ENCODE peak calls at places on chromosomes 12 and 14, in eight cellular contexts. One of them, this sample, is unnamed.

GRCh38 chr14:99273724-99274345 is 1.8 kb upstream of the BCL11B start:
- DNase-seq in CD4-positive, CD25-positive, alpha-beta regulatory T cell: peak; percentile 54
- DNase-seq in activated T-helper 1 cell treated with anti-CD3 and anti-CD28 coated beads, Interleukin-2, amount 50 U/mL, for 16 hours: no peak
- DNase-seq in GM04504: no peak
- DNase-seq in KBM-7: no peak
- DNase-seq in stimulated activated CD4-positive, alpha-beta T cell treated with anti-CD3 and anti-CD28 coated beads, Interleukin-2, amount 100 ng/mL, for 48 hours: peak; percentile 43
- DNase-seq in effector memory CD4-positive, alpha-beta T cell: no peak
- DNase-seq in suprapubic skin: peak; percentile 74
- DNase-seq in this sample: no peak

GRCh38 chr14:31300883-31301282 is 93.3 kb upstream of the HECTD1 start:
- DNase-seq in CD4-positive, CD25-positive, alpha-beta regulatory T cell: no peak
- DNase-seq in activated T-helper 1 cell treated with anti-CD3 and anti-CD28 coated beads, Interleukin-2, amount 50 U/mL, for 16 hours: no peak
- DNase-seq in GM04504: no peak
- DNase-seq in KBM-7: no peak
- DNase-seq in stimulated activated CD4-positive, alpha-beta T cell treated with anti-CD3 and anti-CD28 coated beads, Interleukin-2, amount 100 ng/mL, for 48 hours: no peak
- DNase-seq in effector memory CD4-positive, alpha-beta T cell: no peak
- DNase-seq in suprapubic skin: no peak
- DNase-seq in this sample: no peak

GRCh38 chr14:80692903-80693302 is 248.6 kb downstream of the CEP128 start:
- DNase-seq in CD4-positive, CD25-positive, alpha-beta regulatory T cell: no peak
- DNase-seq in activated T-helper 1 cell treated with anti-CD3 and anti-CD28 coated beads, Interleukin-2, amount 50 U/mL, for 16 hours: no peak
- DNase-seq in GM04504: no peak
- DNase-seq in KBM-7: no peak
- DNase-seq in stimulated activated CD4-positive, alpha-beta T cell treated with anti-CD3 and anti-CD28 coated beads, Interleukin-2, amount 100 ng/mL, for 48 hours: no peak
- DNase-seq in effector memory CD4-positive, alpha-beta T cell: no peak
- DNase-seq in suprapubic skin: no peak
- DNase-seq in this sample: no peak

GRCh38 chr12:103169-103981 is 36.8 kb downstream of the IQSEC3 start:
- DNase-seq in CD4-positive, CD25-positive, alpha-beta regulatory T cell: no peak
- DNase-seq in activated T-helper 1 cell treated with anti-CD3 and anti-CD28 coated beads, Interleukin-2, amount 50 U/mL, for 16 hours: no peak
- DNase-seq in GM04504: no peak
- DNase-seq in KBM-7: no peak
- DNase-seq in stimulated activated CD4-positive, alpha-beta T cell treated with anti-CD3 and anti-CD28 coated beads, Interleukin-2, amount 100 ng/mL, for 48 hours: no peak
- DNase-seq in effector memory CD4-positive, alpha-beta T cell: no peak
- DNase-seq in suprapubic skin: no peak
- DNase-seq in this sample: no peak

GRCh38 chr12:42633594-42633993 is 44.0 kb upstream of the PRICKLE1 start:
- DNase-seq in CD4-positive, CD25-positive, alpha-beta regulatory T cell: no peak
- DNase-seq in activated T-helper 1 cell treated with anti-CD3 and anti-CD28 coated beads, Interleukin-2, amount 50 U/mL, for 16 hours: no peak
- DNase-seq in GM04504: no peak
- DNase-seq in KBM-7: no peak
- DNase-seq in stimulated activated CD4-positive, alpha-beta T cell treated with anti-CD3 and anti-CD28 coated beads, Interleukin-2, amount 100 ng/mL, for 48 hours: no peak
- DNase-seq in effector memory CD4-positive, alpha-beta T cell: no peak
- DNase-seq in suprapubic skin: no peak
- DNase-seq in this sample: no peak

GRCh38 chr12:74985986-74986319 is 223.7 kb downstream of the KCNC2 start:
- DNase-seq in CD4-positive, CD25-positive, alpha-beta regulatory T cell: no peak
- DNase-seq in activated T-helper 1 cell treated with anti-CD3 and anti-CD28 coated beads, Interleukin-2, amount 50 U/mL, for 16 hours: no peak
- DNase-seq in GM04504: no peak
- DNase-seq in KBM-7: no peak
- DNase-seq in stimulated activated CD4-positive, alpha-beta T cell treated with anti-CD3 and anti-CD28 coated beads, Interleukin-2, amount 100 ng/mL, for 48 hours: no peak
- DNase-seq in effector memory CD4-positive, alpha-beta T cell: no peak
- DNase-seq in suprapubic skin: no peak
- DNase-seq in this sample: no peak

GRCh38 chr14:24353551-24354529 is 14.0 kb upstream of the RIPK3 start:
- DNase-seq in CD4-positive, CD25-positive, alpha-beta regulatory T cell: no peak
- DNase-seq in activated T-helper 1 cell treated with anti-CD3 and anti-CD28 coated beads, Interleukin-2, amount 50 U/mL, for 16 hours: no peak
- DNase-seq in GM04504: peak; percentile 37
- DNase-seq in KBM-7: no peak
- DNase-seq in stimulated activated CD4-positive, alpha-beta T cell treated with anti-CD3 and anti-CD28 coated beads, Interleukin-2, amount 100 ng/mL, for 48 hours: no peak
- DNase-seq in effector memory CD4-positive, alpha-beta T cell: no peak
- DNase-seq in suprapubic skin: no peak
- DNase-seq in this sample: no peak

GRCh38 chr12:42698213-42698612 is 108.7 kb upstream of the PRICKLE1 start:
- DNase-seq in CD4-positive, CD25-positive, alpha-beta regulatory T cell: no peak
- DNase-seq in activated T-helper 1 cell treated with anti-CD3 and anti-CD28 coated beads, Interleukin-2, amount 50 U/mL, for 16 hours: no peak
- DNase-seq in GM04504: peak; percentile 43
- DNase-seq in KBM-7: peak; percentile 22
- DNase-seq in stimulated activated CD4-positive, alpha-beta T cell treated with anti-CD3 and anti-CD28 coated beads, Interleukin-2, amount 100 ng/mL, for 48 hours: no peak
- DNase-seq in effector memory CD4-positive, alpha-beta T cell: no peak
- DNase-seq in suprapubic skin: no peak
- DNase-seq in this sample: no peak

GRCh38 chr12:42213023-42213422 is 25.0 kb downstream of the YAF2 start:
- DNase-seq in CD4-positive, CD25-positive, alpha-beta regulatory T cell: no peak
- DNase-seq in activated T-helper 1 cell treated with anti-CD3 and anti-CD28 coated beads, Interleukin-2, amount 50 U/mL, for 16 hours: no peak
- DNase-seq in GM04504: no peak
- DNase-seq in KBM-7: peak; percentile 34
- DNase-seq in stimulated activated CD4-positive, alpha-beta T cell treated with anti-CD3 and anti-CD28 coated beads, Interleukin-2, amount 100 ng/mL, for 48 hours: no peak
- DNase-seq in effector memory CD4-positive, alpha-beta T cell: no peak
- DNase-seq in suprapubic skin: no peak
- DNase-seq in this sample: no peak

GRCh38 chr14:69695664-69696527 is 71.0 kb upstream of the SRSF5 start:
- DNase-seq in CD4-positive, CD25-positive, alpha-beta regulatory T cell: no peak
- DNase-seq in activated T-helper 1 cell treated with anti-CD3 and anti-CD28 coated beads, Interleukin-2, amount 50 U/mL, for 16 hours: no peak
- DNase-seq in GM04504: no peak
- DNase-seq in KBM-7: peak; percentile 73
- DNase-seq in stimulated activated CD4-positive, alpha-beta T cell treated with anti-CD3 and anti-CD28 coated beads, Interleukin-2, amount 100 ng/mL, for 48 hours: no peak
- DNase-seq in effector memory CD4-positive, alpha-beta T cell: no peak
- DNase-seq in suprapubic skin: no peak
- DNase-seq in this sample: no peak

GRCh38 chr14:103104654-103105511 is 10.4 kb downstream of the EXOC3L4 start:
- DNase-seq in CD4-positive, CD25-positive, alpha-beta regulatory T cell: peak; percentile 58
- DNase-seq in activated T-helper 1 cell treated with anti-CD3 and anti-CD28 coated beads, Interleukin-2, amount 50 U/mL, for 16 hours: peak; percentile 65
- DNase-seq in GM04504: no peak
- DNase-seq in KBM-7: peak; percentile 63
- DNase-seq in stimulated activated CD4-positive, alpha-beta T cell treated with anti-CD3 and anti-CD28 coated beads, Interleukin-2, amount 100 ng/mL, for 48 hours: peak; percentile 76
- DNase-seq in effector memory CD4-positive, alpha-beta T cell: peak; percentile 55
- DNase-seq in suprapubic skin: no peak
- DNase-seq in this sample: peak; percentile 49

GRCh38 chr12:118436002-118436724 is 59.8 kb downstream of the SUDS3 start:
- DNase-seq in CD4-positive, CD25-positive, alpha-beta regulatory T cell: no peak
- DNase-seq in activated T-helper 1 cell treated with anti-CD3 and anti-CD28 coated beads, Interleukin-2, amount 50 U/mL, for 16 hours: no peak
- DNase-seq in GM04504: no peak
- DNase-seq in KBM-7: no peak
- DNase-seq in stimulated activated CD4-positive, alpha-beta T cell treated with anti-CD3 and anti-CD28 coated beads, Interleukin-2, amount 100 ng/mL, for 48 hours: no peak
- DNase-seq in effector memory CD4-positive, alpha-beta T cell: no peak
- DNase-seq in suprapubic skin: no peak
- DNase-seq in this sample: no peak

GRCh38 chr12:94851396-94852025 is 152.0 kb downstream of the NDUFA12 start:
- DNase-seq in CD4-positive, CD25-positive, alpha-beta regulatory T cell: no peak
- DNase-seq in activated T-helper 1 cell treated with anti-CD3 and anti-CD28 coated beads, Interleukin-2, amount 50 U/mL, for 16 hours: no peak
- DNase-seq in GM04504: no peak
- DNase-seq in KBM-7: no peak
- DNase-seq in stimulated activated CD4-positive, alpha-beta T cell treated with anti-CD3 and anti-CD28 coated beads, Interleukin-2, amount 100 ng/mL, for 48 hours: no peak
- DNase-seq in effector memory CD4-positive, alpha-beta T cell: no peak
- DNase-seq in suprapubic skin: no peak
- DNase-seq in this sample: no peak

GRCh38 chr14:24366375-24366663 is 1.7 kb upstream of the NFATC4 start:
- DNase-seq in CD4-positive, CD25-positive, alpha-beta regulatory T cell: no peak
- DNase-seq in activated T-helper 1 cell treated with anti-CD3 and anti-CD28 coated beads, Interleukin-2, amount 50 U/mL, for 16 hours: no peak
- DNase-seq in GM04504: no peak
- DNase-seq in KBM-7: no peak
- DNase-seq in stimulated activated CD4-positive, alpha-beta T cell treated with anti-CD3 and anti-CD28 coated beads, Interleukin-2, amount 100 ng/mL, for 48 hours: no peak
- DNase-seq in effector memory CD4-positive, alpha-beta T cell: no peak
- DNase-seq in suprapubic skin: no peak
- DNase-seq in this sample: no peak

GRCh38 chr14:76719664-76720063 is 41.6 kb upstream of the VASH1 start:
- DNase-seq in CD4-positive, CD25-positive, alpha-beta regulatory T cell: no peak
- DNase-seq in activated T-helper 1 cell treated with anti-CD3 and anti-CD28 coated beads, Interleukin-2, amount 50 U/mL, for 16 hours: no peak
- DNase-seq in GM04504: no peak
- DNase-seq in KBM-7: no peak
- DNase-seq in stimulated activated CD4-positive, alpha-beta T cell treated with anti-CD3 and anti-CD28 coated beads, Interleukin-2, amount 100 ng/mL, for 48 hours: no peak
- DNase-seq in effector memory CD4-positive, alpha-beta T cell: no peak
- DNase-seq in suprapubic skin: no peak
- DNase-seq in this sample: no peak

GRCh38 chr12:65685514-65685913 is 138.8 kb upstream of the HMGA2 start:
- DNase-seq in CD4-positive, CD25-positive, alpha-beta regulatory T cell: no peak
- DNase-seq in activated T-helper 1 cell treated with anti-CD3 and anti-CD28 coated beads, Interleukin-2, amount 50 U/mL, for 16 hours: no peak
- DNase-seq in GM04504: peak; percentile 16
- DNase-seq in KBM-7: peak; percentile 28
- DNase-seq in stimulated activated CD4-positive, alpha-beta T cell treated with anti-CD3 and anti-CD28 coated beads, Interleukin-2, amount 100 ng/mL, for 48 hours: no peak
- DNase-seq in effector memory CD4-positive, alpha-beta T cell: no peak
- DNase-seq in suprapubic skin: no peak
- DNase-seq in this sample: no peak

GRCh38 chr12:89494411-89495231 is 30.0 kb downstream of the GALNT4 start:
- DNase-seq in CD4-positive, CD25-positive, alpha-beta regulatory T cell: peak; percentile 82
- DNase-seq in activated T-helper 1 cell treated with anti-CD3 and anti-CD28 coated beads, Interleukin-2, amount 50 U/mL, for 16 hours: peak; percentile 8
- DNase-seq in GM04504: peak; percentile 13
- DNase-seq in KBM-7: no peak
- DNase-seq in stimulated activated CD4-positive, alpha-beta T cell treated with anti-CD3 and anti-CD28 coated beads, Interleukin-2, amount 100 ng/mL, for 48 hours: peak; percentile 19
- DNase-seq in effector memory CD4-positive, alpha-beta T cell: no peak
- DNase-seq in suprapubic skin: no peak
- DNase-seq in this sample: no peak

GRCh38 chr12:11822071-11822818 is 172.8 kb downstream of the ETV6 start:
- DNase-seq in CD4-positive, CD25-positive, alpha-beta regulatory T cell: peak; percentile 16
- DNase-seq in activated T-helper 1 cell treated with anti-CD3 and anti-CD28 coated beads, Interleukin-2, amount 50 U/mL, for 16 hours: peak; percentile 47
- DNase-seq in GM04504: no peak
- DNase-seq in KBM-7: no peak
- DNase-seq in stimulated activated CD4-positive, alpha-beta T cell treated with anti-CD3 and anti-CD28 coated beads, Interleukin-2, amount 100 ng/mL, for 48 hours: no peak
- DNase-seq in effector memory CD4-positive, alpha-beta T cell: peak; percentile 47
- DNase-seq in suprapubic skin: no peak
- DNase-seq in this sample: no peak

GRCh38 chr14:76375484-76375883 is 453 bp upstream of the ESRRB start:
- DNase-seq in CD4-positive, CD25-positive, alpha-beta regulatory T cell: no peak
- DNase-seq in activated T-helper 1 cell treated with anti-CD3 and anti-CD28 coated beads, Interleukin-2, amount 50 U/mL, for 16 hours: no peak
- DNase-seq in GM04504: no peak
- DNase-seq in KBM-7: no peak
- DNase-seq in stimulated activated CD4-positive, alpha-beta T cell treated with anti-CD3 and anti-CD28 coated beads, Interleukin-2, amount 100 ng/mL, for 48 hours: no peak
- DNase-seq in effector memory CD4-positive, alpha-beta T cell: no peak
- DNase-seq in suprapubic skin: no peak
- DNase-seq in this sample: no peak

GRCh38 chr12:52091869-52092268 is 12.4 kb downstream of the SMIM41 start:
- DNase-seq in CD4-positive, CD25-positive, alpha-beta regulatory T cell: no peak
- DNase-seq in activated T-helper 1 cell treated with anti-CD3 and anti-CD28 coated beads, Interleukin-2, amount 50 U/mL, for 16 hours: no peak
- DNase-seq in GM04504: no peak
- DNase-seq in KBM-7: no peak
- DNase-seq in stimulated activated CD4-positive, alpha-beta T cell treated with anti-CD3 and anti-CD28 coated beads, Interleukin-2, amount 100 ng/mL, for 48 hours: no peak
- DNase-seq in effector memory CD4-positive, alpha-beta T cell: no peak
- DNase-seq in suprapubic skin: no peak
- DNase-seq in this sample: no peak

GRCh38 chr12:51020448-51021182 is 5.6 kb downstream of the SLC11A2 start:
- DNase-seq in CD4-positive, CD25-positive, alpha-beta regulatory T cell: no peak
- DNase-seq in activated T-helper 1 cell treated with anti-CD3 and anti-CD28 coated beads, Interleukin-2, amount 50 U/mL, for 16 hours: no peak
- DNase-seq in GM04504: no peak
- DNase-seq in KBM-7: peak; percentile 56
- DNase-seq in stimulated activated CD4-positive, alpha-beta T cell treated with anti-CD3 and anti-CD28 coated beads, Interleukin-2, amount 100 ng/mL, for 48 hours: no peak
- DNase-seq in effector memory CD4-positive, alpha-beta T cell: no peak
- DNase-seq in suprapubic skin: no peak
- DNase-seq in this sample: no peak

GRCh38 chr14:100827751-100828447 is 2.0 kb downstream of the MEG3 start:
- DNase-seq in CD4-positive, CD25-positive, alpha-beta regulatory T cell: no peak
- DNase-seq in activated T-helper 1 cell treated with anti-CD3 and anti-CD28 coated beads, Interleukin-2, amount 50 U/mL, for 16 hours: no peak
- DNase-seq in GM04504: no peak
- DNase-seq in KBM-7: no peak
- DNase-seq in stimulated activated CD4-positive, alpha-beta T cell treated with anti-CD3 and anti-CD28 coated beads, Interleukin-2, amount 100 ng/mL, for 48 hours: peak; percentile 9
- DNase-seq in effector memory CD4-positive, alpha-beta T cell: no peak
- DNase-seq in suprapubic skin: no peak
- DNase-seq in this sample: no peak

This sample was measured in activated naive CD8-positive, alpha-beta T cell treated with anti-CD3 and anti-CD28 coated beads, Interleukin-2, amount 50 U/mL, for 16 hours.